ENCODE peak calls at places on chromosomes 16 and 17, in eight cellular contexts. One of them, this sample, is unnamed. For H3K27me3 and H3K4me1, the result is how much of the 10 kb centered on the place peaks cover.

GRCh38 chr17:38761612-38762011 is 9.1 kb downstream of the PSMB3 start:
- DNase-seq in suprapubic skin: no peak
- DNase-seq in RWPE2: no peak
- DNase-seq in H9: peak
- DNase-seq in mammary epithelial cell: peak
- DNase-seq in endothelial cell of umbilical vein: peak
- DNase-seq in uterus: no peak
- DNase-seq in fibroblast of lung: peak
- DNase-seq in this sample: no peak

GRCh38 chr17:13885953-13886889 is 183.1 kb upstream of the COX10 start:
- DNase-seq in suprapubic skin: no peak
- DNase-seq in RWPE2: no peak
- DNase-seq in H9: no peak
- DNase-seq in mammary epithelial cell: no peak
- DNase-seq in endothelial cell of umbilical vein: no peak
- DNase-seq in uterus: no peak
- DNase-seq in fibroblast of lung: peak
- DNase-seq in this sample: no peak

GRCh38 chr16:86477642-86478041 is 32.7 kb upstream of the FOXF1 start:
- DNase-seq in suprapubic skin: no peak
- DNase-seq in RWPE2: no peak
- DNase-seq in H9: no peak
- DNase-seq in mammary epithelial cell: no peak
- DNase-seq in endothelial cell of umbilical vein: peak
- DNase-seq in uterus: no peak
- DNase-seq in fibroblast of lung: peak
- DNase-seq in this sample: no peak

GRCh38 chr16:5873221-5873620 is 775.6 kb upstream of the EEF2KMT start:
- DNase-seq in suprapubic skin: no peak
- DNase-seq in RWPE2: no peak
- DNase-seq in H9: no peak
- DNase-seq in mammary epithelial cell: no peak
- DNase-seq in endothelial cell of umbilical vein: no peak
- DNase-seq in uterus: no peak
- DNase-seq in fibroblast of lung: no peak
- DNase-seq in this sample: no peak

GRCh38 chr17:65918450-65918849 is 273.5 kb downstream of the CEP112 start:
- DNase-seq in suprapubic skin: no peak
- DNase-seq in RWPE2: no peak
- DNase-seq in H9: no peak
- DNase-seq in mammary epithelial cell: no peak
- DNase-seq in endothelial cell of umbilical vein: peak
- DNase-seq in uterus: no peak
- DNase-seq in fibroblast of lung: no peak
- DNase-seq in this sample: no peak

GRCh38 chr17:50075446-50076032 is 19.6 kb upstream of the PDK2 start:
- DNase-seq in suprapubic skin: no peak
- DNase-seq in RWPE2: no peak
- DNase-seq in H9: no peak
- DNase-seq in mammary epithelial cell: no peak
- DNase-seq in endothelial cell of umbilical vein: no peak
- DNase-seq in uterus: no peak
- DNase-seq in fibroblast of lung: no peak
- DNase-seq in this sample: no peak

GRCh38 chr17:8665681-8666080 is 35.2 kb upstream of the MYH10 start:
- DNase-seq in suprapubic skin: no peak
- DNase-seq in RWPE2: no peak
- DNase-seq in H9: no peak
- DNase-seq in mammary epithelial cell: no peak
- DNase-seq in endothelial cell of umbilical vein: no peak
- DNase-seq in uterus: no peak
- DNase-seq in fibroblast of lung: no peak
- DNase-seq in this sample: no peak

GRCh38 chr17:8745586-8746500 is 1.2 kb upstream of the CCDC42 start:
- DNase-seq in suprapubic skin: peak
- DNase-seq in RWPE2: no peak
- DNase-seq in H9: peak
- DNase-seq in mammary epithelial cell: peak
- DNase-seq in endothelial cell of umbilical vein: peak
- DNase-seq in uterus: peak
- DNase-seq in fibroblast of lung: peak
- DNase-seq in this sample: no peak

GRCh38 chr17:6603746-6604325 is 36.7 kb downstream of the KIAA0753 start:
- DNase-seq in suprapubic skin: no peak
- DNase-seq in RWPE2: no peak
- DNase-seq in H9: no peak
- DNase-seq in mammary epithelial cell: no peak
- DNase-seq in endothelial cell of umbilical vein: peak
- DNase-seq in uterus: no peak
- DNase-seq in fibroblast of lung: peak
- DNase-seq in this sample: no peak

GRCh38 chr17:54948380-54948779 is 20.1 kb downstream of the COX11 start:
- DNase-seq in suprapubic skin: no peak
- DNase-seq in RWPE2: no peak
- DNase-seq in H9: no peak
- DNase-seq in mammary epithelial cell: peak
- DNase-seq in endothelial cell of umbilical vein: peak
- DNase-seq in uterus: no peak
- DNase-seq in fibroblast of lung: peak
- DNase-seq in this sample: peak

GRCh38 chr17:80929449-80929848 is 62.2 kb upstream of the CHMP6 start:
- DNase-seq in suprapubic skin: no peak
- DNase-seq in RWPE2: peak
- DNase-seq in H9: no peak
- DNase-seq in mammary epithelial cell: no peak
- DNase-seq in endothelial cell of umbilical vein: no peak
- DNase-seq in uterus: no peak
- DNase-seq in fibroblast of lung: no peak
- DNase-seq in this sample: no peak
- H3K27me3 ChIP-seq in suprapubic skin: under half
- H3K27me3 ChIP-seq in RWPE2: under half
- H3K27me3 ChIP-seq in H9: under half
- H3K27me3 ChIP-seq in mammary epithelial cell: under half
- H3K27me3 ChIP-seq in endothelial cell of umbilical vein: under half
- H3K27me3 ChIP-seq in uterus: under half
- H3K27me3 ChIP-seq in fibroblast of lung: under half
- H3K27me3 ChIP-seq in this sample: under half

GRCh38 chr16:89452241-89452640 is 38.1 kb downstream of the ANKRD11 start:
- DNase-seq in suprapubic skin: no peak
- DNase-seq in RWPE2: no peak
- DNase-seq in H9: no peak
- DNase-seq in mammary epithelial cell: no peak
- DNase-seq in endothelial cell of umbilical vein: no peak
- DNase-seq in uterus: no peak
- DNase-seq in fibroblast of lung: no peak
- DNase-seq in this sample: no peak

GRCh38 chr16:89455178-89455577 is 35.2 kb downstream of the ANKRD11 start:
- DNase-seq in suprapubic skin: no peak
- DNase-seq in RWPE2: no peak
- DNase-seq in H9: no peak
- DNase-seq in mammary epithelial cell: no peak
- DNase-seq in endothelial cell of umbilical vein: no peak
- DNase-seq in uterus: no peak
- DNase-seq in fibroblast of lung: no peak
- DNase-seq in this sample: no peak

GRCh38 chr16:89452925-89453324 is 37.4 kb downstream of the ANKRD11 start:
- DNase-seq in suprapubic skin: no peak
- DNase-seq in RWPE2: no peak
- DNase-seq in H9: no peak
- DNase-seq in mammary epithelial cell: no peak
- DNase-seq in endothelial cell of umbilical vein: no peak
- DNase-seq in uterus: no peak
- DNase-seq in fibroblast of lung: no peak
- DNase-seq in this sample: no peak

GRCh38 chr16:89455692-89456091 is 34.7 kb downstream of the ANKRD11 start:
- DNase-seq in suprapubic skin: no peak
- DNase-seq in RWPE2: no peak
- DNase-seq in H9: no peak
- DNase-seq in mammary epithelial cell: no peak
- DNase-seq in endothelial cell of umbilical vein: no peak
- DNase-seq in uterus: no peak
- DNase-seq in fibroblast of lung: no peak
- DNase-seq in this sample: no peak

GRCh38 chr16:89453662-89454321 is 36.6 kb downstream of the ANKRD11 start:
- DNase-seq in suprapubic skin: no peak
- DNase-seq in RWPE2: no peak
- DNase-seq in H9: no peak
- DNase-seq in mammary epithelial cell: no peak
- DNase-seq in endothelial cell of umbilical vein: peak
- DNase-seq in uterus: no peak
- DNase-seq in fibroblast of lung: no peak
- DNase-seq in this sample: no peak
- H3K27ac ChIP-seq in suprapubic skin: peak
- H3K27ac ChIP-seq in RWPE2: peak
- H3K27ac ChIP-seq in H9: no peak
- H3K27ac ChIP-seq in mammary epithelial cell: no peak
- H3K27ac ChIP-seq in endothelial cell of umbilical vein: peak
- H3K27ac ChIP-seq in uterus: no peak
- H3K27ac ChIP-seq in fibroblast of lung: no peak
- H3K27ac ChIP-seq in this sample: no peak

GRCh38 chr17:57370051-57370581 is 113.8 kb downstream of the MSI2 start:
- DNase-seq in suprapubic skin: no peak
- DNase-seq in RWPE2: peak
- DNase-seq in H9: no peak
- DNase-seq in mammary epithelial cell: peak
- DNase-seq in endothelial cell of umbilical vein: no peak
- DNase-seq in uterus: no peak
- DNase-seq in fibroblast of lung: peak
- DNase-seq in this sample: peak
- H3K4me1 ChIP-seq in suprapubic skin: under half
- H3K4me1 ChIP-seq in RWPE2: half or more
- H3K4me1 ChIP-seq in H9: under half
- H3K4me1 ChIP-seq in mammary epithelial cell: under half
- H3K4me1 ChIP-seq in endothelial cell of umbilical vein: under half
- H3K4me1 ChIP-seq in uterus: under half
- H3K4me1 ChIP-seq in fibroblast of lung: under half
- H3K4me1 ChIP-seq in this sample: under half

GRCh38 chr16:84239186-84239790 is 524 bp downstream of the KCNG4 start:
- DNase-seq in suprapubic skin: no peak
- DNase-seq in RWPE2: no peak
- DNase-seq in H9: no peak
- DNase-seq in mammary epithelial cell: no peak
- DNase-seq in endothelial cell of umbilical vein: no peak
- DNase-seq in uterus: no peak
- DNase-seq in fibroblast of lung: no peak
- DNase-seq in this sample: no peak

GRCh38 chr16:84240455-84240854 is 643 bp upstream of the KCNG4 start:
- DNase-seq in suprapubic skin: no peak
- DNase-seq in RWPE2: no peak
- DNase-seq in H9: no peak
- DNase-seq in mammary epithelial cell: no peak
- DNase-seq in endothelial cell of umbilical vein: no peak
- DNase-seq in uterus: no peak
- DNase-seq in fibroblast of lung: no peak
- DNase-seq in this sample: no peak

GRCh38 chr16:84239910-84240309 is at the start of gene KCNG4:
- DNase-seq in suprapubic skin: no peak
- DNase-seq in RWPE2: no peak
- DNase-seq in H9: no peak
- DNase-seq in mammary epithelial cell: no peak
- DNase-seq in endothelial cell of umbilical vein: no peak
- DNase-seq in uterus: no peak
- DNase-seq in fibroblast of lung: no peak
- DNase-seq in this sample: no peak

GRCh38 chr16:84236671-84237070 is 3.1 kb downstream of the KCNG4 start:
- DNase-seq in suprapubic skin: no peak
- DNase-seq in RWPE2: no peak
- DNase-seq in H9: no peak
- DNase-seq in mammary epithelial cell: no peak
- DNase-seq in endothelial cell of umbilical vein: no peak
- DNase-seq in uterus: no peak
- DNase-seq in fibroblast of lung: no peak
- DNase-seq in this sample: no peak

DNA sequence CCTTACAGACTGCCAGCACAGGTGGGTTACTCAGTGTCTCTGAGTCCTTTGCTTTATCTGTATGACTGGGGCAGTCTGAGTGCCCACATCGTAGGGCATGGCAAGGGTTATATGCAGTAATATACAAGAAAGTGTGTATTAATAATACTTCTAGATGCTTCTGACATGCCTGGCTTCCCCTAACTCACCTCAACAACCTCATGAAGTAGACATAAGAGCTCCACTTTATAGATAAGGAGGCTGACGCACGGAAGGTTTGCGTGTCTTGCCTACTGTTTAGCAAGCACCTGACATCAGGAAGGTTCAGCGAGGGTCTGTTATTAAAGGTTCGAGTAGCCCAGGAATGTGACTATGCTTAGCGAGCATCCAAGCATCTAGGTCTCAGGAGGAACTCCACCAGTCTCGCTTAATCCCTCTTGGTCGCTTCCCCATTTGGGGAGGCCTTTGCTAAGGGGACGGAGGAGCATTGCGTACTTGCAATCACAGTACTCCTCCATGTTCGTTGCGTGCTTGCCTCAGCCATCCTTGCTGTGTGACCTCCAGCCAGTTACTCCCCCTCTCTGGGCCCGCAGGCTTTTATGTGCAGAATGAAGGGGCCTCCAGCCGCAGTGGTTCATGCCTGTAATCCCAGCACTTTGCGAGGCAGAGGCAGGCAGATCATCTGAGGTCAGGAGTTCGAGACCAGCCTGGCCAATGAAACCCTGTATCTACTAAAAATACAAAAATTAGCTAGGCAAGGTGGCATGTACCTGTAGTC is 1.6 kb downstream of the KCNG4 start:
- DNase-seq in suprapubic skin: no peak
- DNase-seq in RWPE2: no peak
- DNase-seq in H9: no peak
- DNase-seq in mammary epithelial cell: no peak
- DNase-seq in endothelial cell of umbilical vein: no peak
- DNase-seq in uterus: no peak
- DNase-seq in fibroblast of lung: no peak
- DNase-seq in this sample: no peak
- H3K27me3 ChIP-seq in suprapubic skin: under half
- H3K27me3 ChIP-seq in RWPE2: under half
- H3K27me3 ChIP-seq in H9: under half
- H3K27me3 ChIP-seq in mammary epithelial cell: under half
- H3K27me3 ChIP-seq in endothelial cell of umbilical vein: under half
- H3K27me3 ChIP-seq in uterus: under half
- H3K27me3 ChIP-seq in fibroblast of lung: under half
- H3K27me3 ChIP-seq in this sample: under half

GRCh38 chr16:31674686-31675085 is 147.0 kb downstream of the AHSP start:
- DNase-seq in suprapubic skin: no peak
- DNase-seq in RWPE2: no peak
- DNase-seq in H9: no peak
- DNase-seq in mammary epithelial cell: no peak
- DNase-seq in endothelial cell of umbilical vein: no peak
- DNase-seq in uterus: no peak
- DNase-seq in fibroblast of lung: no peak
- DNase-seq in this sample: no peak
- H3K27ac ChIP-seq in suprapubic skin: no peak
- H3K27ac ChIP-seq in RWPE2: no peak
- H3K27ac ChIP-seq in H9: no peak
- H3K27ac ChIP-seq in mammary epithelial cell: no peak
- H3K27ac ChIP-seq in endothelial cell of umbilical vein: no peak
- H3K27ac ChIP-seq in uterus: no peak
- H3K27ac ChIP-seq in fibroblast of lung: no peak
- H3K27ac ChIP-seq in this sample: no peak

GRCh38 chr17:4938069-4938491 is 1.8 kb downstream of the SLC25A11 start:
- DNase-seq in suprapubic skin: no peak
- DNase-seq in RWPE2: no peak
- DNase-seq in H9: no peak
- DNase-seq in mammary epithelial cell: no peak
- DNase-seq in endothelial cell of umbilical vein: no peak
- DNase-seq in uterus: no peak
- DNase-seq in fibroblast of lung: no peak
- DNase-seq in this sample: no peak
- H3K4me1 ChIP-seq in suprapubic skin: half or more
- H3K4me1 ChIP-seq in RWPE2: under half
- H3K4me1 ChIP-seq in H9: under half
- H3K4me1 ChIP-seq in mammary epithelial cell: under half
- H3K4me1 ChIP-seq in endothelial cell of umbilical vein: under half
- H3K4me1 ChIP-seq in uterus: under half
- H3K4me1 ChIP-seq in fibroblast of lung: under half
- H3K4me1 ChIP-seq in this sample: under half

This sample was measured in foreskin keratinocyte.